ENCODE peak calls at places on chromosomes 1 and 21, in seven cellular contexts. A is stomach, Y is suprapubic skin, J is prostate gland, X is H1, I is K562, E is transverse colon. T is an unnamed sample.

GRCh38 chr1:86069757-86070145 is 86.8 kb downstream of the COL24A1 start:
- DNase-seq in I (no peak), X (no peak), E (no peak), Y (no peak), A (no peak), J (no peak), T (no peak)

GRCh38 chr1:7505871-7506676 is 265.0 kb upstream of the VAMP3 start:
- DNase-seq in Y (no peak), A (no peak), I (no peak), J (no peak), X (no peak), E (no peak), T (no peak)

GRCh38 chr1:101239095-101240040 is 2.5 kb downstream of the S1PR1 start:
- DNase-seq in X (no peak), J (no peak), A (no peak), I (no peak), E (no peak), Y (no peak), T (no peak)

GRCh38 chr1:39675220-39675619 is 3.3 kb upstream of the NT5C1A start:
- DNase-seq in J (no peak), A (no peak), X (no peak), I (no peak), E (no peak), Y (no peak), T (no peak)

GRCh38 chr1:178464141-178464540 is 32.6 kb downstream of the CLEC20A start:
- DNase-seq in I (no peak), J (no peak), A (no peak), X (no peak), Y (no peak), E (no peak), T (no peak)

GRCh38 chr1:228906461-228906860 is 171.2 kb downstream of the RHOU start:
- DNase-seq in I (no peak), A (no peak), Y (no peak), E (no peak), J (no peak), X (no peak), T (no peak)

GRCh38 chr1:6033986-6034749 is 11.5 kb upstream of the KCNAB2 start:
- DNase-seq in X (no peak), J (no peak), I (peak; percentile 86), E (peak; percentile 46), Y (no peak), A (peak; percentile 44), T (no peak)

GRCh38 chr1:218702808-218703207 is 357.7 kb downstream of the TGFB2 start:
- DNase-seq in X (no peak), J (no peak), A (no peak), E (no peak), Y (no peak), I (no peak), T (no peak)

GRCh38 chr1:159071970-159072582 is 4.5 kb downstream of the AIM2 start:
- DNase-seq in I (peak; percentile 60), E (no peak), X (no peak), J (no peak), A (no peak), Y (no peak), T (no peak)

GRCh38 chr1:7942701-7943029 is 2.0 kb upstream of the TNFRSF9 start:
- DNase-seq in X (no peak), A (no peak), I (no peak), Y (no peak), E (no peak), J (no peak), T (no peak)

GRCh38 chr21:45872902-45873301 is 108.7 kb upstream of the COL6A1 start:
- DNase-seq in I (no peak), A (no peak), J (no peak), Y (no peak), E (no peak), X (no peak), T (no peak)

GRCh38 chr1:42937141-42937696 is 21.4 kb downstream of the SLC2A1 start:
- DNase-seq in Y (peak; percentile 30), I (no peak), J (peak; percentile 49), A (no peak), X (no peak), E (peak; percentile 9), T (no peak)

GRCh38 chr1:8862528-8862927 is 16.0 kb downstream of the ENO1 start:
- DNase-seq in Y (no peak), J (no peak), E (no peak), I (peak; percentile 64), X (no peak), A (no peak), T (no peak)

GRCh38 chr1:41383094-41383852 is 22.0 kb downstream of the FOXO6 start:
- DNase-seq in E (no peak), I (no peak), Y (no peak), X (no peak), A (no peak), J (no peak), T (no peak)

GRCh38 chr1:41622859-41623732 is 138.6 kb upstream of the EDN2 start:
- DNase-seq in Y (no peak), X (no peak), E (no peak), J (no peak), I (no peak), A (no peak), T (no peak)

GRCh38 chr1:9247894-9248293 is 13.3 kb downstream of the H6PD start:
- DNase-seq in X (no peak), J (no peak), E (no peak), Y (no peak), I (no peak), A (no peak), T (no peak)

GRCh38 chr1:210364479-210364878 is 35.8 kb downstream of the HHAT start:
- DNase-seq in Y (no peak), J (peak; percentile 49), A (no peak), X (no peak), E (no peak), I (no peak), T (no peak)

GRCh38 chr1:151368745-151369610 is 3.5 kb downstream of the SELENBP1 start:
- DNase-seq in A (peak; percentile 61), I (no peak), Y (no peak), X (no peak), J (no peak), E (peak; percentile 49), T (no peak)

GRCh38 chr1:118960026-118960561 is 28.0 kb downstream of the TBX15 start:
- DNase-seq in I (no peak), E (no peak), X (no peak), J (no peak), A (no peak), Y (no peak), T (no peak)

GRCh38 chr1:65264197-65264929 is 45.0 kb upstream of the DNAJC6 start:
- DNase-seq in I (no peak), A (no peak), Y (no peak), J (no peak), E (no peak), X (no peak), T (no peak)
- H3K27ac ChIP-seq in I (no peak overlapping the region), A (no peak overlapping the region), Y (no peak overlapping the region), J (no peak overlapping the region), E (no peak overlapping the region), X (no peak overlapping the region), T (no peak overlapping the region)

GRCh38 chr1:201480231-201481003 is 11.4 kb upstream of the PHLDA3 start:
- DNase-seq in I (peak; percentile 90), J (peak; percentile 79), X (no peak), Y (peak; percentile 93), E (peak; percentile 91), A (peak; percentile 84), T (peak; percentile 90)
- TF ChIP-seq POLR2A in I (no peak), J (no peak), X (no peak), Y (peak; percentile 8), E (peak; percentile 22), A (no peak), T (no peak)

DNA sequence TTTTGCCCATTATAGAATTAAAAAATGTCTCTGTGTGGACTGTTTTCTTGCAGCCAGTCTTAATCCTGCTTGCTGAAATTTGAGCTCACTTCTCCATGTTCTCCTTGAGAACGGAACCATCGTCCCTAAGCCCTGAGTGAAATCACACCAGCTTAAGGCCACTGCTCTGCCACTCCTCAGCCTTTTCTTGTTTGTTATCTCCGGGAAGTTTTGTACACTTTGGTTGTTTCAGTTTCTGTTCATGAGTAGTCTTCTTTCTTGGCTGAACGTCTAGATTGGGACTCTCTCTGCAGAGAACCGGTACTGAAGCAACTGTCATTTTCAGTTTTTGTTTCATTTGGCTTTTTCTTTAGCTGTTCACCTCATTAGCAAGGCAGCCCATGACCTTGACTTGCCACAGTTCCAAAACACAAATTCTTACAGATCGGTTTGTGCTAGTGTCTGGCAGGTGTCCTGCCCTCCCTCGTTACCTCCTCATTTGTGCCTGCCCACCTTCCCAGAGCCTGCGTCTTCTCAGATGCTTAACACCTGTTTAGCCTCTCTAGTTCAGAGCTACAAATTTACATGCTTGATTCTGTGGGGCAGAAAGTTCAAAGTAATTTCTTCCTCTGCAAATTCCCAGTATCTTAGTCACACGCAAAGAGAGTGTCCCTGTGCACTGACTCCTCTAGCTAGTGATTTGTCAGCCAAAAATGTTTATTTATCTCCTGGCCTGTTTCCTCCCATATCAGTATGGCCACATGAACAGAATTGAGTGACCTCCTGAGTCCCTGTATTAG is 12.4 kb downstream of the PSEN2 start:
- DNase-seq in E (peak; percentile 33), A (no peak), J (no peak), X (no peak), Y (no peak), I (no peak), T (no peak)
- TF ChIP-seq POLR2AphosphoS5 in E (no peak), A (no peak), J (peak; percentile 56), X (no peak), Y (no peak), I (no peak), T (no peak)

GRCh38 chr1:194931166-194931565 is 1677.1 kb downstream of the KCNT2 start:
- DNase-seq in E (no peak), X (no peak), J (no peak), A (no peak), Y (no peak), I (no peak), T (no peak)
- H3K27ac ChIP-seq in E (no peak overlapping the region), X (no peak overlapping the region), J (no peak overlapping the region), A (no peak overlapping the region), Y (no peak overlapping the region), I (no peak overlapping the region), T (no peak overlapping the region)

DNA sequence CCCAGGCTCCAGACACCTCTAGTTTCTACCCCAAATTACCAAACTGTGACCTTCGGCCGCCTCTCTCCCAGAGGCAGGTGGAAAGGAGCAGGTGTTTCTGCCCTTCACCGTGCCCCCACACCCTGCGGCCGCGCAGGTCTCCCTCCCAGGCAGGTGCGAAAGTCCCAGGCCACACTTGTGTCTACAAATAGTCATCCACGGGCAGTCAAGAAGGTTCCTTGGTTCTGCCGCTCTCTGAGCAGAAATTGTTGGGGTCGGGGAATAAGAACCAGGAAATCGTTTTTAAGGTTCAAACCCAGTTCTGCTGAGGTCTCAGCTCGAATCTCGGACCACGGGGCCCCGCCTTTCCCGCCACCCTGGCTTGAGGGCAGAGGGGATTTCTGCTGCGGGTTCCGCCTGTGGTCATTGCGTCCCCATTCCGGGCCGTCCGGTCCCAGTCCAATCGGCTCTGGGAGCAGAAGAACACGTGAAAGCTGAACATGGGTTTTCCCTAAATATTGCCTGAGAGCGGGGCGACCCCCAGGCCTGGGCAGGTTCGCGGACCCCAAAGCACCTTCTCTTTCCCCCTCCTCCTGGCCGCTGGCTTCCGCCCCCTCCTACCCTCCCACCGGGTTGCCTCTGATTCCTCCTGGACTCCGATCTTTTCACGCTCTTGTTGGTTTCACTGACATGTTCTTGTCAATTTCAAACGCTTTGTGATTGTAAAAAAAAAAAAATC is 1.2 kb upstream of the ATF3 start:
- DNase-seq in Y (peak; percentile 86), E (peak; percentile 55), I (no peak), X (no peak), A (peak; percentile 43), J (peak; percentile 23), T (peak; percentile 53)
- TF ChIP-seq POLR2A in Y (no peak), E (no peak), I (no peak), X (peak; percentile 51), A (no peak), J (no peak), T (no peak)

GRCh38 chr1:44784094-44785026 is 3.6 kb downstream of the BEST4 start:
- DNase-seq in X (no peak), A (no peak), I (no peak), J (no peak), Y (no peak), E (peak; percentile 32), T (no peak)
- TF ChIP-seq POLR2AphosphoS5 in X (no peak), A (no peak), I (no peak), J (no peak), Y (no peak), E (no peak), T (no peak)

T was measured in breast epithelium.